ENCODE peak calls at places on chromosomes 11 and 22, in four cellular contexts. G is H9, T is trophoblast cell, P is fibroblast of lung. Y is an unnamed sample.

GRCh38 chr11:72736452-72737069 is 15.6 kb downstream of the ARAP1 start:
- DNase-seq in P (peak; percentile 39), T (peak; percentile 56), G (no peak), Y (peak; percentile 60)

GRCh38 chr11:37858398-37858797 is 1260.4 kb upstream of the RAG2 start:
- DNase-seq in T (no peak), G (no peak), P (no peak), Y (peak; percentile 40)

GRCh38 chr11:111665779-111666178 is 63.5 kb downstream of the SIK2 start:
- DNase-seq in P (peak; percentile 73), G (no peak), T (peak; percentile 10), Y (peak; percentile 85)

GRCh38 chr11:6626971-6627761 is 7.9 kb upstream of the TPP1 start:
- DNase-seq in G (no peak), T (no peak), P (no peak), Y (no peak)

GRCh38 chr11:94731921-94732601 is 36.1 kb upstream of the AMOTL1 start:
- DNase-seq in G (no peak), P (peak; percentile 49), T (peak; percentile 28), Y (no peak)

GRCh38 chr22:19483481-19484244 is 3.9 kb downstream of the CDC45 start:
- DNase-seq in P (peak; percentile 24), T (no peak), G (no peak), Y (no peak)

GRCh38 chr11:12175694-12176241 is 65.4 kb downstream of the MICAL2 start:
- DNase-seq in P (peak; percentile 76), G (no peak), T (peak; percentile 49), Y (no peak)

GRCh38 chr11:19313140-19313539 is 72.4 kb upstream of the E2F8 start:
- DNase-seq in T (no peak), P (no peak), G (no peak), Y (no peak)

GRCh38 chr11:103749158-103749557 is 287.3 kb upstream of the DDI1 start:
- DNase-seq in P (no peak), G (no peak), T (no peak), Y (no peak)

GRCh38 chr11:57512646-57513445 is 2.7 kb downstream of the SLC43A1 start:
- DNase-seq in P (no peak), T (no peak), G (no peak), Y (no peak)

GRCh38 chr11:44301856-44302231 is 8.1 kb downstream of the ALX4 start:
- DNase-seq in T (peak; percentile 91), G (no peak), P (no peak), Y (no peak)

GRCh38 chr11:30710216-30710615 is 124.1 kb upstream of the MPPED2 start:
- DNase-seq in G (no peak), P (no peak), T (no peak), Y (no peak)

GRCh38 chr11:84829162-84829561 is 798.0 kb downstream of the DLG2 start:
- DNase-seq in G (no peak), P (no peak), T (peak; percentile 48), Y (no peak)

GRCh38 chr11:3000032-3000961 is 8.2 kb upstream of the NAP1L4 start:
- DNase-seq in T (no peak), P (peak; percentile 59), G (no peak), Y (no peak)

GRCh38 chr11:8038393-8038792 is 42.6 kb upstream of the TUB start:
- DNase-seq in G (no peak), P (no peak), T (no peak), Y (no peak)

GRCh38 chr11:23359297-23359696 is 499.0 kb upstream of the CCDC179 start:
- DNase-seq in G (no peak), T (no peak), P (peak; percentile 95), Y (no peak)

GRCh38 chr22:35149149-35149548 is 83.2 kb downstream of the ISX start:
- DNase-seq in G (no peak), T (no peak), P (no peak), Y (no peak)

GRCh38 chr11:86069408-86070086 is 663 bp upstream of the PICALM start:
- DNase-seq in G (peak; percentile 56), T (peak; percentile 76), P (peak; percentile 88), Y (peak; percentile 82)

GRCh38 chr11:119175493-119176077 is 7.1 kb downstream of the NLRX1 start:
- DNase-seq in P (no peak), G (no peak), T (no peak), Y (no peak)

GRCh38 chr11:34792814-34793241 is 123.4 kb downstream of the APIP start:
- DNase-seq in G (no peak), P (no peak), T (no peak), Y (no peak)

GRCh38 chr11:79953629-79954028 is 512.8 kb upstream of the TENM4 start:
- DNase-seq in G (no peak), P (no peak), T (no peak), Y (no peak)

GRCh38 chr22:17782621-17783020 is 8.4 kb upstream of the BID start:
- DNase-seq in G (no peak), P (no peak), T (no peak), Y (no peak)

GRCh38 chr22:25739659-25740344 is 2.2 kb upstream of the MYO18B start:
- DNase-seq in P (no peak), G (no peak), T (no peak), Y (no peak)

GRCh38 chr22:46114518-46115387 is 35.6 kb upstream of the PPARA start:
- DNase-seq in G (no peak), T (no peak), P (no peak), Y (peak; percentile 62)

GRCh38 chr22:46187862-46188261 is 37.5 kb downstream of the PPARA start:
- DNase-seq in P (no peak), T (no peak), G (no peak), Y (no peak)

GRCh38 chr11:67507242-67507890 is 596 bp downstream of the CDK2AP2 start:
- DNase-seq in P (no peak), G (peak; percentile 88), T (peak; percentile 81), Y (peak; percentile 87)

GRCh38 chr22:35312198-35313059 is 12.7 kb downstream of the TOM1 start:
- DNase-seq in T (peak; percentile 75), G (no peak), P (peak; percentile 46), Y (no peak)

GRCh38 chr11:26910192-26910591 is 83.7 kb upstream of the FIBIN start:
- DNase-seq in T (no peak), G (no peak), P (no peak), Y (no peak)

GRCh38 chr11:122676638-122677037 is 21.1 kb downstream of the UBASH3B start:
- DNase-seq in T (peak; percentile 98), G (no peak), P (no peak), Y (no peak)

GRCh38 chr22:40040927-40041326 is 46.2 kb downstream of the FAM83F start:
- DNase-seq in P (peak; percentile 79), T (no peak), G (no peak), Y (no peak)

GRCh38 chr11:10451399-10452116 is 3.5 kb upstream of the AMPD3 start:
- DNase-seq in P (no peak), G (no peak), T (no peak), Y (no peak)

GRCh38 chr11:60964801-60965200 is 6.7 kb upstream of the CD6 start:
- DNase-seq in P (no peak), G (no peak), T (no peak), Y (no peak)

GRCh38 chr11:68361702-68362101 is 49.3 kb downstream of the LRP5 start:
- DNase-seq in P (no peak), G (no peak), T (no peak), Y (no peak)

GRCh38 chr11:67271548-67272284 is 5.4 kb downstream of the GRK2 start:
- DNase-seq in G (no peak), T (peak; percentile 81), P (no peak), Y (peak; percentile 75)

GRCh38 chr22:47166446-47167016 is 404.1 kb downstream of the TBC1D22A start:
- DNase-seq in T (no peak), P (no peak), G (peak; percentile 10), Y (no peak)

GRCh38 chr11:72637926-72638325 is 36.3 kb downstream of the PDE2A start:
- DNase-seq in P (no peak), G (no peak), T (no peak), Y (no peak)

GRCh38 chr22:22799561-22799960 is 88.1 kb upstream of the IGLL5 start:
- DNase-seq in G (no peak), P (no peak), T (no peak), Y (no peak)

GRCh38 chr11:70278994-70279393 is 8.5 kb downstream of the PPFIA1 start:
- DNase-seq in T (no peak), P (no peak), G (no peak), Y (no peak)
- H3K79me2 ChIP-seq in T (peaks cover 6% of the 10 kb centered on the region), P (peaks cover 18% of the 10 kb centered on the region), G (peaks cover 18% of the 10 kb centered on the region), Y (peaks cover 87% of the 10 kb centered on the region)

GRCh38 chr11:370087-370941 is 1.0 kb downstream of the B4GALNT4 start:
- DNase-seq in G (peak; percentile 64), P (no peak), T (no peak), Y (no peak)

GRCh38 chr11:367956-368413 is 1.3 kb upstream of the B4GALNT4 start:
- DNase-seq in T (no peak), P (no peak), G (no peak), Y (no peak)

GRCh38 chr11:371051-371450 is 1.8 kb downstream of the B4GALNT4 start:
- DNase-seq in P (no peak), T (no peak), G (no peak), Y (no peak)

GRCh38 chr11:368414-369335 is 624 bp upstream of the B4GALNT4 start:
- DNase-seq in T (no peak), P (no peak), G (peak; percentile 56), Y (no peak)

GRCh38 chr11:369336-370018 is at the start of gene B4GALNT4:
- DNase-seq in T (no peak), G (no peak), P (no peak), Y (no peak)
- H3K9ac ChIP-seq in T (peak within 1 kb of the TSS; percentile 20), G (peak within 1 kb of the TSS; percentile 39), P (peak within 1 kb of the TSS; percentile 30), Y (no peak within 1 kb of the TSS)

GRCh38 chr22:38740754-38741153 is 15.0 kb downstream of the SUN2 start:
- DNase-seq in P (no peak), T (no peak), G (no peak), Y (no peak)
- H3K79me2 ChIP-seq in P (no peaks in the 10 kb centered on the region), T (no peaks in the 10 kb centered on the region), G (no peaks in the 10 kb centered on the region), Y (no peaks in the 10 kb centered on the region)

GRCh38 chr11:33682019-33682418 is 18.6 kb downstream of the C11orf91 start:
- DNase-seq in G (no peak), T (no peak), P (no peak), Y (no peak)

GRCh38 chr11:33687733-33688479 is 12.7 kb downstream of the C11orf91 start:
- DNase-seq in T (peak; percentile 53), P (peak; percentile 80), G (no peak), Y (peak; percentile 75)

GRCh38 chr11:33682446-33682845 is 18.2 kb downstream of the C11orf91 start:
- DNase-seq in P (no peak), T (no peak), G (no peak), Y (no peak)

GRCh38 chr11:33685061-33685460 is 15.6 kb downstream of the C11orf91 start:
- DNase-seq in T (no peak), G (no peak), P (no peak), Y (no peak)

DNA sequence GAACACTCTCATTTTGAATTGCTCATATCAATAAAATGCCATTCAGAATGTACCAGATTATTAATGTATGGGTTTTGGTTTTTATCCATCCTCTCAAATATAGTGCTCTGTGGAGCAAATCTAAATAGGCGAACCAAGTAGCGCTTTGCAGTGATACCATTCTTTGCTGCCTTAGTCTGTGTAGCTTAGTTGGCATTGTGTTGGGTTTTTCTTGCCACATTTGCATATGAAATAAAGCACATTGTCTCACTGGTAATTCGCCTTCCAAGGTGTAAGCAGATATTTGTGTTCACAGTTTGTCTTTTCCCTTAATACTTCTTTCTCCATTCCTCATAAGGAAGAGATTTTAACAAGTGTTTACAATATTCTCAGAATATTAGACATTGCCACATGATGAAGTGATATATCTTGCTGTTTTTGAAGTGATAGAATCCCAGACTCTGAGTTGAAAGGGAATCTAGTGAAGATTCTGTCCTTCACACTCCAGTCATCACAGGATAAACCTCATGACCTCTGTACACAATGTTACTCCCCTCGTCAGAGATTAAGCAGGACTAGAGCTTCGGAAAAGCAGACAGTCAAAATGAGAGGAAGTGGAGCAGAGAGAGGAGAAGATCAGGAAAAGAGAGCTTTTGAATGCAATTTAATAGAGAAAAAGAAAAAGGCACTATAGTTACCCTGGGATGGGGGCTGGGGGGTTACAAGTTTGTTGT is 16.5 kb downstream of the C11orf91 start:
- DNase-seq in P (no peak), T (no peak), G (no peak), Y (no peak)
- H3K9ac ChIP-seq in P (no peak overlapping the region), T (no peak overlapping the region), G (no peak overlapping the region), Y (no peak overlapping the region)

Y was measured in Karpas-422.